ENCODE peak calls at places on chromosome 20, in eight cellular contexts. D is transverse colon, W is tibial nerve, B is heart left ventricle, C is K562, P is adrenal gland, S is ovary, A is IMR-90. F is an unnamed sample. For H3K36me3, the result is how much of the 10 kb centered on the place peaks cover.

GRCh38 chr20:37393863-37394542 is 48.1 kb downstream of the SRC start:
- DNase-seq in W (no peak), D (no peak), P (no peak), A (no peak), S (no peak), C (no peak), B (no peak), F (peak)

GRCh38 chr20:33480071-33480470 is 9.8 kb upstream of the CBFA2T2 start:
- DNase-seq in D (peak), S (no peak), A (no peak), B (no peak), W (no peak), C (no peak), P (no peak), F (no peak)

GRCh38 chr20:58893355-58894151 is 41.0 kb downstream of the GNAS start:
- DNase-seq in C (no peak), D (no peak), W (no peak), P (no peak), S (no peak), B (no peak), A (peak), F (no peak)

GRCh38 chr20:14997791-14998190 is 660.4 kb upstream of the FLRT3 start:
- DNase-seq in B (no peak), W (no peak), C (no peak), P (no peak), A (no peak), D (no peak), S (no peak), F (no peak)

GRCh38 chr20:15155848-15156401 is 818.5 kb upstream of the FLRT3 start:
- DNase-seq in S (no peak), A (no peak), D (no peak), W (no peak), C (no peak), P (no peak), B (no peak), F (no peak)

GRCh38 chr20:24768226-24768625 is 180.8 kb upstream of the CST7 start:
- DNase-seq in C (no peak), B (no peak), W (no peak), S (no peak), A (no peak), P (no peak), D (no peak), F (no peak)

GRCh38 chr20:48115511-48115910 is 330.2 kb upstream of the SULF2 start:
- DNase-seq in S (no peak), D (no peak), P (no peak), C (no peak), B (no peak), W (no peak), A (no peak), F (peak)

GRCh38 chr20:35320396-35321126 is 28.3 kb upstream of the FAM83C start:
- DNase-seq in A (peak), S (no peak), C (no peak), W (no peak), B (no peak), P (no peak), D (no peak), F (no peak)

GRCh38 chr20:5481872-5482271 is 165.1 kb upstream of the PROKR2 start:
- DNase-seq in W (no peak), P (no peak), D (no peak), C (no peak), A (no peak), S (no peak), B (no peak), F (no peak)

GRCh38 chr20:38599410-38599882 is 2.2 kb upstream of the ARHGAP40 start:
- DNase-seq in B (peak), P (peak), A (no peak), W (no peak), S (no peak), D (no peak), C (peak), F (no peak)

GRCh38 chr20:46148313-46149213 is 30.4 kb downstream of the CD40 start:
- DNase-seq in P (no peak), B (no peak), C (no peak), A (no peak), W (no peak), D (no peak), S (no peak), F (no peak)

GRCh38 chr20:8693709-8694108 is 375.2 kb upstream of the PLCB4 start:
- DNase-seq in C (no peak), W (no peak), B (no peak), D (no peak), P (no peak), A (peak), S (no peak), F (no peak)

GRCh38 chr20:61896058-61896961 is 169.4 kb downstream of the TAF4 start:
- DNase-seq in B (no peak), W (peak), D (peak), P (peak), S (peak), A (peak), C (peak), F (no peak)

DNA sequence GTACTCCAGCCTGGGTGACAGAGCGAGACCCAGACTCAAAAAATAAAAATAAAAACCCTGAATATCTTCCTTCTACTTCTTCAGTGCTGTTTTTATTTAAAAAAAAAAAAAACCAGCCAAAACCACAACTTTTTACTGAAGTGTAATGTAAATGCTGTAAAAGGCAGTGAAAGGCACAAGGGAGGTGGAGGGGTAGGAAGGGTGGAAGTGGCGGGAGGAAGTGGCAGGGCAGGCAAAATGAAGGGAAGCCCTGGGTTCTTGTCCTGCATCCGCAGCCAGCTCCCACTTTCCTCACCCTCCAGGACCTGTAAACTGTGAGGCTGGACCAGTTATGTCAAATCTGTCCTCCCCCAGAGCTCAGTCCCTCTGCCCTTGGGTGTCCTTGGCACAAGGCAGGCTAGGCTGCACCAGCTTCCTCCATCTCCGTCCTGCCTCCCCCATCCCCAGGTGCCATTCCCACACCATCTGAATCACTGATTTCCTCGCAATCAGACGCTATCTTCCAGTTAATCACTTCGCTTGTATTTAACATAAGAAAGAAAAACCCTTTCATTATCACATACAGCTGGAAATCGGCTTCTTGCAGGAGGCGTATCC is 13.7 kb upstream of the PANK2 start:
- DNase-seq in B (no peak), S (no peak), C (no peak), W (no peak), A (no peak), D (no peak), P (no peak), F (no peak)
- TF ChIP-seq POLR2A in B (no peak), S (no peak), C (no peak), W (no peak), A (no peak), D (no peak), P (no peak), F (no peak)

GRCh38 chr20:53828673-53829085 is 235.0 kb upstream of the ZNF217 start:
- DNase-seq in S (no peak), P (no peak), W (peak), C (peak), B (no peak), D (no peak), A (peak), F (peak)
- TF ChIP-seq CTCF in S (no peak), P (no peak), W (no peak), C (peak), B (no peak), D (no peak), A (peak), F (no peak)

DNA sequence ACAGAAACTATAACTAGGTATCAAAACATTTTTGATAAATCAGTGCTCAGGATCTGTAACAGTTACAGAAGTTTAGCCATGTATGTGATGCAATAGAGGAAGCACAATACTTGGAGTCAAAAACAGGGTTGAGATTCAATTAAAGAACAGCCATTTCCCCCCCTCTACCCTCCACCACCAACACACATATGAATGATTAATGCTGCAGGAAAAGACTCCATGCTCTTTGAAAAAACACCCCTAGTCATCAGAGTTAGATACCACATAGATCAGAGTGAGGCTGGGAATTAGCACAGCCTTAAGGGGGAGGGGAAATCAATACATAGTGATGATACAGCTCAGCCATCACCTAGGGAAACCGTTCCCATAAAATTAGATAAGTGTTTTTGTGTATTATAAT is 108.9 kb upstream of the EMILIN3 start:
- DNase-seq in W (no peak), D (no peak), S (no peak), C (no peak), B (no peak), P (no peak), A (no peak), F (no peak)
- H3K36me3 ChIP-seq in W (under half), D (under half), S (under half), C (under half), B (under half), P (under half), A (under half), F (under half)

DNA sequence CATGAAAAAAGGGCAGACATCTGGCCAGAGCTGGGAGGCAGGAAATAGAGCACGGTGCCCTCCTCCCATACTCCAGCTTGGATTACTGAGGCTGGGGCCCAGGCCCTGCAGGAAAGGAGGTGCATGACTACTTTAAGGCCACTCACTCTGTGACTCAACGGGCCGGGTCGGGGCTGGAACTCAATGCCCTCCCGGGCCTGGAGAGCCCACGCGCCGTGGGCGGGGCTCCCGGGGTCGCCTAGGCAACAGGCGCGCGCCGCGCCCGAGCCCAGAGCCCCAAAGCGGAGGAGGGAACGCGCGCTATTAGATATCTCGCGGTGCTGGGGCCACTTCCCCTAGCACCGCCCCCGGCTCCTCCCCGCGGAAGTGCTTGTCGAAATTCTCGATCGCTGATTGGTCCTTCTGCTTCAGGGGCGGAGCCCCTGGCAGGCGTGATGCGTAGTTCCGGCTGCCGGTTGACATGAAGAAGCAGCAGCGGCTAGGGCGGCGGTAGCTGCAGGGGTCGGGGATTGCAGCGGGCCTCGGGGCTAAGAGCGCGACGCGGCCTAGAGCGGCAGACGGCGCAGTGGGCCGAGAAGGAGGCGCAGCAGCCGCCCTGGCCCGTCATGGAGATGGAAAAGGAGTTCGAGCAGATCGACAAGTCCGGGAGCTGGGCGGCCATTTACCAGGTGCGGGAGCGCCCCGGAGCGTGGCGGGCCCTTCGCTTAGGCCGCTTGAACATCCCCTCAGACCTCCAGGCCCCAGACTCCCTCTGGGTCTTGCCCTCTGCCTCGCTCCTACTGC is at the start of gene PTPN1:
- DNase-seq in D (peak), A (peak), C (peak), P (peak), S (peak), W (peak), B (peak), F (peak)
- TF ChIP-seq POLR2A in D (peak), A (peak), C (peak), P (peak), S (peak), W (peak), B (peak), F (peak)

DNA sequence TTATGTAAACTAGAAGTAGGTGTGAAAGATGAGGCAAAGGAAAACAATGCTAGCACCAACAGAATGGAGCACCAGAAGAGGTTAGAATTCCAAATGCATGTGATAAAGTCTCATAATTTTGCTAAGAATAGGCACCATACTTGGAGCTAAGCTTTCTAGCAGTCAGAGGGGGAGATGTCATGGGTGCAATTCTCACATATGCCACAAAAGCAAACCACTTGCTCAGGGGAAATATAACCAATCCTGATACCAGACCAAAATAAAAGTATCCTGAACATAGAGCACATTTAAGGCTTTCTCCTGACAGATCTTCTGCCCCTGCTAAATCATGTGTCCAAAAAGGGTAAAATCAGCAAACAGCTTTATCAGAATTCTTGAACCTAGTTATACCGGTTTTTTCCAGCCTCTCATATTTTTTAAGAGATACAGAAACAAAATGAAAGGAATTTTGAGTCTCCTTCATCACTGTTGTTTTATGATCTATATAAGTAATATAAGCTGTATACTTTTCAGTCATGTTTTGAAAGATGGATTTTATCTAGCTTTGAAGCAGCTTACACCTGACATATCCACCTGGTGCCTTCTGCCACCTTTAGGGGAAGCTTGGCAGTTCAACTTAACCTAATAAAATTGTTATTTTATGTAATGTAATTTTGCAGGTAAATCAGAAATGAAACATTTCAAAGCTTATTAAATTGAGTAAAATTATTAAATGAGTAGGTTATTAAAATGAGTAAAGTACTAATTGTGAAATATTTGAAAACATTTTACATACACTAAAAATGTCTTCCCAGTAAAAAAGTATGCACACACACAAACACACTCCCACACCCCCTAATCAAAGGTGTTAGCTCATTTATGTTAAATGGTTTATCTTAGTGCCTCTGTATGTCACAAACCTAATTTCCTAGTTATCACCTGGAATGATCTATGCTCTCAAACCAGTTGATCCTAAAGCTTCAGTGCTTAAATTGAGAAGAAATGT is 2.8 kb downstream of the SPO11 start:
- DNase-seq in A (no peak), C (no peak), W (no peak), S (no peak), D (no peak), B (no peak), P (no peak), F (no peak)
- TF ChIP-seq CTCF in A (no peak), C (peak), W (no peak), S (no peak), D (no peak), B (no peak), P (no peak), F (no peak)

GRCh38 chr20:41065716-41066115 is 37.1 kb downstream of the TOP1 start:
- DNase-seq in D (no peak), C (no peak), S (no peak), B (no peak), W (no peak), P (no peak), A (no peak), F (no peak)

GRCh38 chr20:41064377-41064776 is 35.8 kb downstream of the TOP1 start:
- DNase-seq in C (no peak), W (no peak), S (no peak), D (no peak), P (no peak), B (no peak), A (no peak), F (no peak)

GRCh38 chr20:41061155-41061554 is 32.5 kb downstream of the TOP1 start:
- DNase-seq in A (no peak), D (no peak), C (no peak), S (no peak), P (no peak), W (no peak), B (no peak), F (no peak)

GRCh38 chr20:41059236-41059635 is 30.6 kb downstream of the TOP1 start:
- DNase-seq in C (no peak), A (no peak), S (no peak), B (no peak), W (no peak), D (no peak), P (no peak), F (no peak)

DNA sequence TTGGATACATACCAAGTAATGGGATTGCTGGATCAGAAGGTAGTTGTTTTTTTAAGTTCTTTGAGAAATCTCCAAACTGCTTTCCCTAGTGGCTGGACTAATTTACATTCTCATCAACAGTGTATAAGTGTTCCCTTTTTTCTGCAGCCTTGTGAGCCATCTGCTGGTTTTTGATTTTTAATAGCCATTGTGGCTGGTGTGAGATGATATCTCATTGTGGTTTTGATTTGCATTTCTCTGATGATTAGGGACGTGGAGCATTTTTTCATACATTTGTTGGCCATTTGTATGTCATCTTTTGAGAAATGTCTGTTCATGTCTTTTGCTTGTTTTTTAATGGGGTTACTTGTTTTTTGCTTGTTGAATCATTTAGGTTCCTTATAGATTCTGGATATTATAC is 34.8 kb downstream of the TOP1 start:
- DNase-seq in A (no peak), C (no peak), P (no peak), B (no peak), D (no peak), W (no peak), S (no peak), F (no peak)
- H3K36me3 ChIP-seq in A (under half), C (half or more), P (under half), B (half or more), D (under half), W (under half), S (under half), F (under half)